ENCODE peak calls at places on chromosomes 3 and 15, in five cellular contexts. Q, N, P, K and D are unnamed samples. For H3K4me1 and H3K27me3, the result is how much of the 10 kb centered on the place peaks cover.

GRCh38 chr3:39067286-39067685 is 15.5 kb downstream of the WDR48 start:
- DNase-seq in Q (no peak), N (no peak), P (no peak), K (no peak), D (no peak)

GRCh38 chr15:90425726-90426346 is 37.8 kb downstream of the IQGAP1 start:
- DNase-seq in Q (no peak), N (no peak), P (no peak), K (no peak), D (no peak)

GRCh38 chr3:177468331-177468730 is 271.0 kb upstream of the TBL1XR1 start:
- DNase-seq in Q (peak), N (no peak), P (peak), K (no peak), D (peak)

GRCh38 chr3:185988080-185988815 is 50.4 kb upstream of the TRA2B start:
- DNase-seq in Q (no peak), N (no peak), P (no peak), K (no peak), D (no peak)

GRCh38 chr15:91941871-91942270 is 88.4 kb downstream of the SLCO3A1 start:
- DNase-seq in Q (no peak), N (no peak), P (peak), K (no peak), D (no peak)

GRCh38 chr15:74062671-74063070 is 19.7 kb downstream of the GOLGA6A start:
- DNase-seq in Q (no peak), N (no peak), P (no peak), K (no peak), D (no peak)

GRCh38 chr15:64236156-64236555 is 73.3 kb upstream of the PPIB start:
- DNase-seq in Q (no peak), N (no peak), P (no peak), K (no peak), D (no peak)

GRCh38 chr3:80870476-80871041 is 890.9 kb downstream of the GBE1 start:
- DNase-seq in Q (no peak), N (no peak), P (no peak), K (no peak), D (no peak)

GRCh38 chr3:34157491-34157890 is 359.1 kb downstream of the PDCD6IP start:
- DNase-seq in Q (no peak), N (no peak), P (no peak), K (no peak), D (no peak)

GRCh38 chr3:112847692-112848091 is 1.0 kb upstream of the CD200R1L start:
- DNase-seq in Q (no peak), N (no peak), P (no peak), K (no peak), D (no peak)

GRCh38 chr3:179148446-179149238 is 485 bp downstream of the PIK3CA start:
- DNase-seq in Q (peak), N (peak), P (peak), K (peak), D (peak)

GRCh38 chr3:129453732-129454131 is 13.7 kb downstream of the IFT122 start:
- DNase-seq in Q (no peak), N (no peak), P (peak), K (no peak), D (no peak)

GRCh38 chr15:67409175-67409574 is 111.8 kb upstream of the C15orf61 start:
- DNase-seq in Q (no peak), N (no peak), P (no peak), K (no peak), D (no peak)

GRCh38 chr3:190166948-190167347 is 46.3 kb upstream of the P3H2 start:
- DNase-seq in Q (no peak), N (no peak), P (no peak), K (no peak), D (no peak)

GRCh38 chr15:90187257-90187868 is 13.8 kb upstream of the SEMA4B start:
- DNase-seq in Q (no peak), N (no peak), P (no peak), K (no peak), D (no peak)

GRCh38 chr15:48145923-48146322 is 25.1 kb downstream of the SLC24A5 start:
- DNase-seq in Q (no peak), N (no peak), P (no peak), K (no peak), D (no peak)

GRCh38 chr3:175430975-175431374 is 571.8 kb downstream of the NAALADL2 start:
- DNase-seq in Q (no peak), N (no peak), P (no peak), K (no peak), D (no peak)
- H3K4me1 ChIP-seq in Q (under half), N (under half), P (under half), K (under half), D (under half)

GRCh38 chr15:55084216-55084615 is 112.5 kb downstream of the RSL24D1 start:
- DNase-seq in Q (no peak), N (no peak), P (no peak), K (no peak), D (no peak)
- H3K27me3 ChIP-seq in Q (under half), N (under half), P (under half), K (under half), D (under half)

DNA sequence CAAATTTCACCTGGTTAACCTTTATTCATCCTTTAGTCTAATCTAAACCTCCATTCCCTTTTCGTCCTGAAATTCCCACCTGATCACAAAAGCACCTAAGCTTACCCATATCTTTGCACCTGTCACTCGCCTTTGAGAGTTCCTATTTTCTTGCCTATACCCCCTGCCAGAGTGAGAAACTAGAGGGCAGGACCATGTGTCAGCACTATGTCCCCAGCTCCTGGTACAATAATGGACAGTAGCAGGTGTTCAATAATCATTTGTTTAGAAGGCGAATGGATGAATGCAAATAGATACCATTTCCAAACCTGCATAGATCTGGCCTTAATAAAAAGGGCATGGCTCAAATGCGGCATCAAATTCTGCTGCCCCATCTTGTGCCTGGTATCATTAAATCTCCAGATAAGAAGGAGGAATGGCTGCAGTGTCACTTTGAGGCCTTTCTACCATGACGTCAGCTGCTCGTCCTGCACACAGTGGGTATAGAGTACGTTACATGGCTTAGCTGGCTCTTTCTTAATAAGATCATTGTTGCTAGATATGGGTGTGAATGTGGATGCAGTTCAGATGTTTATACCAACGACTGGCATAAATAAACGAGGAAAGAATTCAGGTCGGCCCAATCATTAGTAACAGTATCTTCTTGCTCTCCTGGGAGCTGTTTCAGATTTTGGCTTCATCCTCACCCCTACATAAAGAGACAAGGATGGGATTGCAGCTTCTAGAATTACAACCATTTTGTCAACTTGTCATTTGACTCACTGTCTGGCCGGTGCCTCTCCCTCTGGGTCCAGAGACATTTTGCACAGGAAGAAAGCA is 148.7 kb downstream of the RORA start:
- DNase-seq in Q (no peak), N (no peak), P (no peak), K (no peak), D (no peak)
- H3K27ac ChIP-seq in Q (no peak), N (no peak), P (no peak), K (no peak), D (no peak)

DNA sequence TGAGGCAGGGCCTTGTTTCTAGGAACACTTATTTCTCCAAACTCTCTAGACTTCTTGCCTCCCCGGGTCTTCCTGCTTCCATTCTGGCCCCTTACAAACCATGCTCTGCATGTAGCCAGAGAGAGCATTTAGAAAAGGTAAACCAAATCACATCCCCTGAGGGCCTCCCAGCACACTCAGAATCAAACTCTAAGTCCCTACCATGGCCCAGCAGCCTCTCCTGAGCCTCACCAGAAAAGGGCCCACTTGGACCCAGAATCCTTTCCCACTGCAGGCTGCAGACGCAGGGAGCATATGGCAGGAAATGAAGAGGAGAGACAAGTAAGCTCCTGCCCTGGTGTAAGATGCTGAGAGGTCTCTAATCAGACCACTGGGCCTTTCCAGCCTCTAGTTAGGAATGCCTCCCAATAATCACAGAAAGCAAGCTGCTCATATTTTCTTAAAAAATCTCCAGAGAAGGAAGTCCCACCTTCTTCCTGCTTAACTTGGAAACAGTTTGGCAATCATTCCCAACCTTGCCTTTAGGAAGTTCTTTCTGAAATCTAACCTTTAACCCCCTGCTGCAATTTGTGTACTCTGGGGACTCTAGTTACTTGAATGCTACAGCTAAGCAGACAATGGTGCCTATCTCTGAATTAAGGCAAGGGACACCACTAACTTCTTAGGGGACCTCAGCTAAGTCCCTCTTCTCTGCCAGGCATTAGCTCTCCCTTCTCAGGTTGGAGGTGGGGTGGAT is 4.2 kb downstream of the AMOTL2 start:
- DNase-seq in Q (no peak), N (no peak), P (peak), K (no peak), D (no peak)
- H3K4me1 ChIP-seq in Q (half or more), N (under half), P (under half), K (half or more), D (under half)

GRCh38 chr15:55741592-55742497 is 1.1 kb downstream of the PRTG start:
- DNase-seq in Q (no peak), N (peak), P (peak), K (peak), D (peak)
- H3K27me3 ChIP-seq in Q (under half), N (under half), P (under half), K (under half), D (under half)

GRCh38 chr3:13109516-13109915 is 36.3 kb upstream of the IQSEC1 start:
- DNase-seq in Q (no peak), N (no peak), P (no peak), K (no peak), D (no peak)

GRCh38 chr3:13111874-13112520 is 38.8 kb upstream of the IQSEC1 start:
- DNase-seq in Q (peak), N (no peak), P (no peak), K (no peak), D (peak)

GRCh38 chr3:13108861-13109260 is 35.6 kb upstream of the IQSEC1 start:
- DNase-seq in Q (no peak), N (no peak), P (no peak), K (no peak), D (no peak)

GRCh38 chr3:13111173-13111873 is 38.1 kb upstream of the IQSEC1 start:
- DNase-seq in Q (peak), N (no peak), P (no peak), K (no peak), D (no peak)

GRCh38 chr3:13110678-13111116 is 37.5 kb upstream of the IQSEC1 start:
- DNase-seq in Q (no peak), N (no peak), P (no peak), K (no peak), D (no peak)
- H3K27ac ChIP-seq in Q (peak), N (no peak), P (no peak), K (no peak), D (no peak)

DNA sequence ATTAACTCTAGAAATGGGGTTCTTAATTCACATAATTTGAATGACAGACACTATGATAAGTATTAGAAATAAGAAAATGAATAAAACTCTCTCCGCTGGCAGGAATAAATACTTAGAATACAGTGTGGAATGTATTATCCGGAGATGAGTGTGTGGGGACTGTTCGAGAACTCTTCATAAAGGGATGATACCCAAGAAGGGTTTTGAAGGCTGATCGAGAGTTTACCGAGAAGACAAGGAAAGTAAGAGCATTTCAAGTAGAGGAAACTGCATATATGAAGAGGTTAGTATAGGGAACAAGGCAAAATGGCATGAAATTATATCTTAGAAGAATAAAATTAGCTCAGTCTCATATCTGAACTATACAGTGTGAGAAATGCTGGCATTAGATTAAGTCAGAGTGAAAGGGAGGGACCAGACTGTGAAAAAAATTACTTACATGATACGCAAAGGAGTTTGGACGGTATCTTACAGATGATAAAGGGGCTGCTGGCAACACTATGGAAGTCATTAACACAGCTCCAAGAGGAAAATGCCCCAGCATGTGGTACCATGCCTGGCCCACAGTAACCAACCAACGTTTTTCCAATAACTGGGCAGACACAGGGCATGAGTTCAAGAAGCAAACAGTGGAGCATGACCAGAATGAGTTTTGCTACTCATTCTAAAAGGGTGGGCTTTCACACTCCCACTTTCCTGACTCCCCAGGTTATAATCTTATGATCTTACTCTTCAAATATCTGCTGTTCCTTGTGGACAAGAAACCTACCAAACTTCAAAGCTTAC is 6.5 kb downstream of the DCBLD2 start:
- DNase-seq in Q (no peak), N (no peak), P (no peak), K (no peak), D (no peak)
- H3K4me1 ChIP-seq in Q (under half), N (under half), P (half or more), K (half or more), D (under half)

GRCh38 chr3:142962175-142962519 is 1.3 kb downstream of the PAQR9 start:
- DNase-seq in Q (no peak), N (no peak), P (no peak), K (no peak), D (no peak)
- H3K27me3 ChIP-seq in Q (under half), N (under half), P (under half), K (under half), D (under half)